ENCODE peak calls at places on chromosomes 13 and 19, in four cellular contexts. Q, B, T and Y are unnamed samples.

GRCh38 chr19:46426035-46426505 is 2.7 kb downstream of the PNMA8C start:
- DNase-seq in Q (no peak), B (no peak), T (no peak), Y (no peak)

GRCh38 chr19:50435627-50436026 is 2.9 kb downstream of the MYBPC2 start:
- DNase-seq in Q (no peak), B (no peak), T (no peak), Y (no peak)

GRCh38 chr19:29106353-29106885 is 106.5 kb downstream of the UQCRFS1 start:
- DNase-seq in Q (no peak), B (no peak), T (no peak), Y (no peak)

GRCh38 chr13:69264362-69265334 is 843.0 kb upstream of the ATXN8OS start:
- DNase-seq in Q (no peak), B (no peak), T (no peak), Y (no peak)

GRCh38 chr19:2812414-2813234 is 7.0 kb upstream of the ZNF554 start:
- DNase-seq in Q (no peak), B (no peak), T (no peak), Y (no peak)

GRCh38 chr19:11031421-11032070 is 57.7 kb upstream of the LDLR start:
- DNase-seq in Q (no peak), B (no peak), T (no peak), Y (no peak)

GRCh38 chr19:16373539-16373938 is 48.9 kb downstream of the KLF2 start:
- DNase-seq in Q (no peak), B (no peak), T (no peak), Y (no peak)

GRCh38 chr19:5563941-5564612 is 3.7 kb downstream of the TINCR start:
- DNase-seq in Q (no peak), B (no peak), T (no peak), Y (no peak)

GRCh38 chr13:51895906-51896888 is 34.4 kb downstream of the CCDC70 start:
- DNase-seq in Q (peak), B (peak), T (no peak), Y (peak)

GRCh38 chr19:35495107-35496064 is 5.1 kb upstream of the KRTDAP start:
- DNase-seq in Q (peak), B (peak), T (peak), Y (peak)

GRCh38 chr13:54029720-54030119 is 1001.1 kb downstream of the OLFM4 start:
- DNase-seq in Q (peak), B (no peak), T (no peak), Y (no peak)

GRCh38 chr13:99988469-99989375 is 7.1 kb downstream of the ZIC2 start:
- DNase-seq in Q (no peak), B (no peak), T (no peak), Y (no peak)

GRCh38 chr13:99916366-99917103 is 55.0 kb downstream of the ZIC5 start:
- DNase-seq in Q (peak), B (no peak), T (no peak), Y (no peak)

GRCh38 chr19:18716857-18717256 is 33.4 kb downstream of the CRTC1 start:
- DNase-seq in Q (no peak), B (no peak), T (no peak), Y (no peak)

GRCh38 chr19:45643024-45643926 is 4.1 kb upstream of the EML2 start:
- DNase-seq in Q (peak), B (peak), T (peak), Y (peak)

GRCh38 chr19:13155472-13156284 is 5.5 kb downstream of the IER2 start:
- DNase-seq in Q (peak), B (peak), T (peak), Y (peak)

GRCh38 chr13:66915596-66916185 is 314.4 kb downstream of the PCDH9 start:
- DNase-seq in Q (no peak), B (no peak), T (no peak), Y (no peak)

GRCh38 chr13:113049521-113049941 is 56.1 kb upstream of the F7 start:
- DNase-seq in Q (no peak), B (no peak), T (no peak), Y (no peak)

GRCh38 chr19:54160948-54161347 is 1.4 kb upstream of the LENG1 start:
- DNase-seq in Q (no peak), B (no peak), T (no peak), Y (no peak)

GRCh38 chr13:79631260-79631659 is 150.3 kb downstream of the NDFIP2 start:
- DNase-seq in Q (no peak), B (no peak), T (no peak), Y (no peak)

GRCh38 chr13:92315265-92315664 is 911.3 kb upstream of the GPC6 start:
- DNase-seq in Q (no peak), B (no peak), T (no peak), Y (no peak)

GRCh38 chr13:75356426-75356825 is 125.5 kb downstream of the TBC1D4 start:
- DNase-seq in Q (no peak), B (no peak), T (no peak), Y (no peak)

GRCh38 chr19:33681081-33681680 is 59.4 kb downstream of the CHST8 start:
- DNase-seq in Q (no peak), B (no peak), T (no peak), Y (no peak)

GRCh38 chr13:30334663-30335386 is 27.5 kb upstream of the KATNAL1 start:
- DNase-seq in Q (peak), B (peak), T (no peak), Y (no peak)

GRCh38 chr13:55483626-55484158 is 1657.0 kb upstream of the PRR20A start:
- DNase-seq in Q (no peak), B (no peak), T (no peak), Y (no peak)

GRCh38 chr13:100517135-100517534 is 71.5 kb downstream of the GGACT start:
- DNase-seq in Q (no peak), B (no peak), T (no peak), Y (no peak)

GRCh38 chr13:42002066-42002465 is 41.2 kb upstream of the VWA8 start:
- DNase-seq in Q (no peak), B (no peak), T (no peak), Y (no peak)

GRCh38 chr19:41064974-41065569 is 23.2 kb upstream of the CYP2A13 start:
- DNase-seq in Q (no peak), B (no peak), T (no peak), Y (no peak)

GRCh38 chr13:35468195-35468594 is 8.3 kb downstream of the MAB21L1 start:
- DNase-seq in Q (no peak), B (no peak), T (no peak), Y (no peak)

GRCh38 chr13:83499286-83499685 is 383.0 kb downstream of the SLITRK1 start:
- DNase-seq in Q (no peak), B (no peak), T (no peak), Y (no peak)

GRCh38 chr19:41000310-41000737 is 9.2 kb downstream of the CYP2B6 start:
- DNase-seq in Q (no peak), B (no peak), T (no peak), Y (no peak)

GRCh38 chr13:30148791-30149190 is 158.6 kb downstream of the KATNAL1 start:
- DNase-seq in Q (no peak), B (no peak), T (no peak), Y (no peak)